ENCODE peak calls at places on chromosomes 7 and 10, in four cellular contexts. A is H1, R is HepG2, L is GM12878. X is an unnamed sample.

GRCh38 chr7:139095194-139095659 is 14.3 kb downstream of the ZC3HAV1 start:
- DNase-seq in A (no peak), R (no peak), L (peak; percentile 88), X (peak; percentile 16)

GRCh38 chr10:104546756-104547155 is 94.3 kb upstream of the SORCS3 start:
- DNase-seq in A (no peak), R (no peak), L (no peak), X (no peak)

GRCh38 chr7:158989006-158989405 is 132.6 kb downstream of the DYNC2I1 start:
- DNase-seq in A (no peak), R (no peak), L (no peak), X (no peak)

GRCh38 chr7:33789871-33790270 is 115.5 kb upstream of the BMPER start:
- DNase-seq in A (no peak), R (no peak), L (no peak), X (no peak)

GRCh38 chr10:63707254-63707910 is 186.2 kb downstream of the REEP3 start:
- DNase-seq in A (no peak), R (peak; percentile 12), L (peak; percentile 48), X (peak; percentile 37)

GRCh38 chr7:1259621-1260020 is 26.9 kb downstream of the UNCX start:
- DNase-seq in A (no peak), R (no peak), L (no peak), X (no peak)

GRCh38 chr7:6416516-6417145 is 31.1 kb downstream of the DAGLB start:
- DNase-seq in A (peak; percentile 76), R (peak; percentile 9), L (no peak), X (peak; percentile 41)

GRCh38 chr10:68052463-68052862 is 22.6 kb downstream of the HERC4 start:
- DNase-seq in A (no peak), R (no peak), L (no peak), X (no peak)

GRCh38 chr10:1381339-1381738 is 325.2 kb downstream of the WDR37 start:
- DNase-seq in A (peak; percentile 42), R (no peak), L (no peak), X (no peak)

GRCh38 chr10:106559442-106559841 is 605.1 kb downstream of the SORCS1 start:
- DNase-seq in A (no peak), R (no peak), L (no peak), X (no peak)

GRCh38 chr10:34280599-34281374 is 534.3 kb downstream of the PARD3 start:
- DNase-seq in A (no peak), R (peak; percentile 29), L (no peak), X (peak; percentile 8)

GRCh38 chr10:109773818-109774440 is 149.4 kb downstream of the XPNPEP1 start:
- DNase-seq in A (no peak), R (peak; percentile 26), L (no peak), X (peak; percentile 30)

GRCh38 chr10:79112898-79113431 is 44.2 kb downstream of the ZMIZ1 start:
- DNase-seq in A (no peak), R (no peak), L (no peak), X (no peak)

GRCh38 chr10:75803816-75804576 is 372.6 kb downstream of the LRMDA start:
- DNase-seq in A (no peak), R (no peak), L (no peak), X (no peak)

GRCh38 chr10:95505084-95505610 is 56.0 kb downstream of the SORBS1 start:
- DNase-seq in A (no peak), R (no peak), L (no peak), X (no peak)

GRCh38 chr10:42419789-42420188 is 218.6 kb downstream of the ZNF33B start:
- DNase-seq in A (no peak), R (no peak), L (no peak), X (no peak)

GRCh38 chr10:132395704-132396494 is 1.1 kb upstream of the PWWP2B start:
- DNase-seq in A (peak; percentile 86), R (peak; percentile 62), L (no peak), X (peak; percentile 46)

GRCh38 chr10:132388901-132389630 is 7.9 kb upstream of the PWWP2B start:
- DNase-seq in A (no peak), R (no peak), L (no peak), X (no peak)

GRCh38 chr7:115558186-115558585 is 472.4 kb downstream of the TFEC start:
- DNase-seq in A (no peak), R (no peak), L (no peak), X (no peak)

GRCh38 chr7:91940171-91940570 is 491 bp upstream of the AKAP9 start:
- DNase-seq in A (peak; percentile 49), R (peak; percentile 14), L (no peak), X (peak; percentile 29)

GRCh38 chr10:83522881-83523386 is 616.4 kb upstream of the GHITM start:
- DNase-seq in A (no peak), R (no peak), L (no peak), X (no peak)

GRCh38 chr7:87330316-87330715 is 15.1 kb upstream of the CROT start:
- DNase-seq in A (no peak), R (no peak), L (no peak), X (no peak)

GRCh38 chr7:81684513-81685262 is 85.2 kb downstream of the HGF start:
- DNase-seq in A (no peak), R (peak; percentile 53), L (peak; percentile 74), X (no peak)

GRCh38 chr10:46255696-46256355 is 31.0 kb upstream of the ANTXRL start:
- DNase-seq in A (peak; percentile 91), R (peak; percentile 43), L (no peak), X (peak; percentile 80)

GRCh38 chr7:81367335-81367801 is 402.5 kb downstream of the HGF start:
- DNase-seq in A (no peak), R (no peak), L (no peak), X (no peak)

GRCh38 chr10:97991875-97992274 is 38.5 kb downstream of the CRTAC1 start:
- DNase-seq in A (peak; percentile 61), R (peak; percentile 3), L (no peak), X (peak; percentile 11)

GRCh38 chr10:102267748-102268147 is 22.4 kb downstream of the GBF1 start:
- DNase-seq in A (no peak), R (no peak), L (no peak), X (no peak)

GRCh38 chr7:121158665-121159064 is 170.1 kb upstream of the WNT16 start:
- DNase-seq in A (no peak), R (no peak), L (no peak), X (no peak)

GRCh38 chr7:45943986-45944385 is 22.9 kb upstream of the IGFBP3 start:
- DNase-seq in A (no peak), R (no peak), L (no peak), X (no peak)

GRCh38 chr7:44646176-44646920 is 39.9 kb downstream of the OGDH start:
- DNase-seq in A (no peak), R (no peak), L (no peak), X (no peak)

GRCh38 chr7:44647981-44648714 is 41.7 kb downstream of the OGDH start:
- DNase-seq in A (no peak), R (no peak), L (no peak), X (no peak)

GRCh38 chr7:44650772-44651171 is 44.3 kb downstream of the OGDH start:
- DNase-seq in A (no peak), R (no peak), L (no peak), X (no peak)

GRCh38 chr7:44646921-44647636 is 40.7 kb downstream of the OGDH start:
- DNase-seq in A (no peak), R (no peak), L (no peak), X (no peak)

GRCh38 chr7:44650242-44650641 is 43.8 kb downstream of the OGDH start:
- DNase-seq in A (no peak), R (no peak), L (no peak), X (no peak)
- TF ChIP-seq CBX5 in A (no peak), R (no peak), L (no peak), X (no peak)

GRCh38 chr7:73570521-73570920 is 7.9 kb downstream of the TBL2 start:
- DNase-seq in A (no peak), R (no peak), L (no peak), X (no peak)

GRCh38 chr7:73573791-73574190 is 4.6 kb downstream of the TBL2 start:
- DNase-seq in A (no peak), R (no peak), L (no peak), X (no peak)

GRCh38 chr7:73572767-73573186 is 5.6 kb downstream of the TBL2 start:
- DNase-seq in A (no peak), R (no peak), L (no peak), X (peak; percentile 59)

GRCh38 chr7:73570977-73571376 is 7.4 kb downstream of the TBL2 start:
- DNase-seq in A (no peak), R (no peak), L (no peak), X (no peak)

DNA sequence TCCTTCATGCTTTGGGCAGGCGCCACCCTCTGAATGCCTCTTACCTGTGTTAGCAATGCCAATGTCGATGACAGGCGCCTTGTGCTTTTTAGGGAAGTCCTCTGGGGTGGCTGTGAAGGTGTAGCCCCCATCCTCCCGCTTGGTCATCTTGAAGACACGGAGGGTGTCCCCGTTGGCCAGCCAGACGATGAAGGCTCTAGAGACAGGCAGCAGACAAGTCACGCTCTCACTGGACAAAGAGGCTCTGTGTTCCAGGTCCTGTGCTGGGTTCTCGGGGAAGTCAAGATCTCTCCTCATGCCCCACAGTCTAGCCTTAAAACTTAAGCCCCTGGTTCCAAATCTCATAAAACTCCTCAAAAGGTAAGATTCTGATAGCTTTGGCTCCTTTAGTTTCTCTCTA is 5.1 kb downstream of the TBL2 start:
- DNase-seq in A (no peak), R (no peak), L (no peak), X (no peak)
- TF ChIP-seq CBX5 in A (no peak), R (no peak), L (no peak), X (no peak)

DNA sequence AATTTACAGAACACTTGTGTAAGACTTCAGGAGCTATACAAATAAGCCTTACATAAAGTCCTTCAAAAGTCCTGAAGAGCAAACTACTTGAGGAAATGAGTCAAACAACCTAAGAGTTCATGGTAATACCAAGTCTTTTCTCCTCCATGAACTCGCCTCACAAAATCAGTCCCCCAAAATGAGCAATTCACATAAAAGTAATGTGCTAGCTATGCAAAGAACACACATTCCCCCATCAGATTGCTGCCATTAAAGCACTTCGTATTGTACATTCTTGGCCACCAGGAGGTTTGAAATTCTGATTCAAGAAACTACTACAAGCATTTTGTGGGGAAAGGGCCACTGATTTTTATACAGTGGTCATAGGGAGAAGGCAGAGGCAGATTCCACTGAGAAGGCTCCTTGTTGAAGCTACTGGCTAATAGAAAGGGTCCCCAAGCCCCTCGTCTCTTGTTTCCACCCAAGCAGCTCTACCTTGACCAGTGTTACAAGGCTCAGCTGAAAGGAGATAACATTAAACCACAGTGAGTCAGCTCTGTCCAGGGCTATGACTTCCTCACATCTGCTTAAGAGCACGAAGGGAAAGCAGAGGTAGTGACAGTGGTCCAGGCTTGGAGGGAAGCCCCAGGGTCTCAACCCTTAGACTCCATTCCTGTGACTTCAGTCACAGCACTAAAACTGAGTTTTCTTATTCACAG is 115.2 kb upstream of the CDK1 start:
- DNase-seq in A (no peak), R (no peak), L (no peak), X (peak; percentile 75)
- TF ChIP-seq CBX5 in A (no peak), R (no peak), L (no peak), X (no peak)

GRCh38 chr10:86336341-86336740 is 30.3 kb downstream of the GRID1 start:
- DNase-seq in A (no peak), R (no peak), L (no peak), X (no peak)
- TF ChIP-seq CBX5 in A (no peak), R (no peak), L (no peak), X (no peak)

GRCh38 chr7:47360301-47360900 is 221.5 kb downstream of the TNS3 start:
- DNase-seq in A (no peak), R (no peak), L (no peak), X (no peak)
- TF ChIP-seq CBX5 in A (no peak), R (no peak), L (no peak), X (no peak)

GRCh38 chr10:122164815-122165491 is 106.1 kb upstream of the BTBD16 start:
- DNase-seq in A (no peak), R (peak; percentile 90), L (no peak), X (no peak)
- TF ChIP-seq CBX5 in A (no peak), R (no peak), L (no peak), X (no peak)

GRCh38 chr7:36165059-36165458 is 12.0 kb downstream of the EEPD1 start:
- DNase-seq in A (no peak), R (peak; percentile 96), L (no peak), X (no peak)
- TF ChIP-seq CBX5 in A (no peak), R (no peak), L (no peak), X (no peak)